ENCODE peak calls at places on chromosomes 5 and 9, in seven cellular contexts. O is heart left ventricle, F is AG10803, Y is psoas muscle, X is fibroblast of pulmonary artery, G is mesenchymal stem cell, D is MM.1S. R is an unnamed sample.

GRCh38 chr5:151186538-151186937 is 29.0 kb upstream of the ANXA6 start:
- DNase-seq in O (no peak), F (no peak), Y (no peak), X (no peak), G (no peak), D (no peak), R (no peak)

GRCh38 chr9:126723807-126724172 is 81.0 kb upstream of the ZBTB43 start:
- DNase-seq in O (no peak), F (no peak), Y (no peak), X (no peak), G (peak), D (no peak), R (no peak)

GRCh38 chr9:74379718-74380117 is 117.4 kb upstream of the RORB start:
- DNase-seq in O (no peak), F (no peak), Y (no peak), X (no peak), G (no peak), D (peak), R (no peak)

GRCh38 chr9:135607401-135608293 is 31.7 kb downstream of the GLT6D1 start:
- DNase-seq in O (peak), F (no peak), Y (no peak), X (no peak), G (no peak), D (no peak), R (no peak)

GRCh38 chr5:133967715-133968056 is 739 bp downstream of the C5orf15 start:
- DNase-seq in O (no peak), F (peak), Y (no peak), X (peak), G (peak), D (no peak), R (no peak)

GRCh38 chr5:79971156-79971555 is 19.9 kb downstream of the MTX3 start:
- DNase-seq in O (no peak), F (peak), Y (no peak), X (peak), G (no peak), D (no peak), R (no peak)

GRCh38 chr5:7779663-7780030 is 71.3 kb downstream of the CFAP90 start:
- DNase-seq in O (no peak), F (no peak), Y (no peak), X (no peak), G (no peak), D (no peak), R (no peak)

GRCh38 chr5:161544350-161544765 is 2.2 kb downstream of the GABRB2 start:
- DNase-seq in O (no peak), F (peak), Y (no peak), X (peak), G (peak), D (peak), R (no peak)

GRCh38 chr9:91192379-91192775 is 169.3 kb downstream of the AUH start:
- DNase-seq in O (no peak), F (no peak), Y (peak), X (no peak), G (peak), D (peak), R (no peak)

GRCh38 chr9:90025816-90026215 is 421.0 kb downstream of the GADD45G start:
- DNase-seq in O (no peak), F (peak), Y (no peak), X (no peak), G (peak), D (no peak), R (no peak)

GRCh38 chr5:141657937-141658545 is 6.8 kb upstream of the FCHSD1 start:
- DNase-seq in O (no peak), F (peak), Y (peak), X (peak), G (peak), D (no peak), R (no peak)

GRCh38 chr9:133534346-133535284 is at the start of gene ADAMTSL2:
- DNase-seq in O (peak), F (peak), Y (peak), X (peak), G (peak), D (no peak), R (peak)

DNA sequence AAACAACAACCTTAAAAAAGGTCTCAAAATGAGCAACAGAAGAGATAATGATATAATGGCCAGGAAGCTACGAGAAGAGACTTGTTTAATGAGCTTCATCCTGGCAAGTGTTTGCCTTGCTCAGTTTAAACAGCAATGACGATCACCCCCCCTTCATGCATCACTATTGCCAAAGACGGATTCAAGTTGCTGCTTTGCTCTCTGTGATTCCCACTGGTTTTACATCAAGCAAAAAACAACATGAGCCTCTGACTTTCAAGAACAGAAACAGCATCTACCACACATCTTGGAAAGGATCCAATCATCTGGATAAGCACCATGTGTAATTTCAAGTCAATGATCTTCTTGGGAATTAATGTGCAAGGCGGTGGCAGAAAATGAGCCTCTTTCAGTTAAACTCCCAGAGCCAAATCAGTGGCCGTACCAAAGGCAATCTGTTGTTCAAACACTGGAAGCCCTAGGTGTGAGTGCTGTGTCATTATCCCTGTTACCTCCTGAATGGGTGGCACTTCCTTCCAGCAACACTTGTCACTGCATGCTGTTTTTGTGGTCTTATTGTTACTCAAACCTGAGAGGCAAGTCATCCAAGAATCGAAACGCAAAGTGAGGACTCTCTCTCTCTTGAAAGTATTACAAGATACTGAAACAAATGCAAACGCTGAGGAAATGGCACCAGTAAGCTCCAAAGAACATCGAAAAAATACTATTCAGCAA is 72.9 kb downstream of the MED27 start:
- DNase-seq in O (no peak), F (peak), Y (no peak), X (peak), G (peak), D (peak), R (no peak)
- H3K4me3 ChIP-seq in O (no peak), F (no peak), Y (no peak), X (no peak), G (peak), D (no peak), R (no peak)

GRCh38 chr5:140324041-140324833 is 21.3 kb upstream of the PFDN1 start:
- DNase-seq in O (no peak), F (no peak), Y (no peak), X (no peak), G (peak), D (no peak), R (no peak)
- H3K4me3 ChIP-seq in O (no peak), F (no peak), Y (no peak), X (no peak), G (no peak), D (no peak), R (no peak)

GRCh38 chr5:149419532-149420485 is 40.7 kb upstream of the IL17B start:
- DNase-seq in O (peak), F (no peak), Y (peak), X (no peak), G (peak), D (no peak), R (peak)
- H3K4me3 ChIP-seq in O (no peak), F (peak), Y (no peak), X (no peak), G (no peak), D (no peak), R (no peak)

GRCh38 chr9:121201738-121202533 is at the start of gene RAB14:
- DNase-seq in O (peak), F (peak), Y (peak), X (peak), G (peak), D (peak), R (peak)
- H3K4me3 ChIP-seq in O (peak), F (peak), Y (peak), X (peak), G (peak), D (peak), R (peak)

GRCh38 chr5:74587300-74587699 is 53.2 kb downstream of the ENC1 start:
- DNase-seq in O (no peak), F (no peak), Y (no peak), X (no peak), G (no peak), D (no peak), R (no peak)
- H3K4me3 ChIP-seq in O (no peak), F (no peak), Y (no peak), X (no peak), G (no peak), D (no peak), R (no peak)

GRCh38 chr5:75654693-75655315 is 43.6 kb downstream of the ANKDD1B start:
- DNase-seq in O (no peak), F (no peak), Y (no peak), X (no peak), G (no peak), D (no peak), R (peak)

GRCh38 chr5:75651575-75651974 is 40.3 kb downstream of the ANKDD1B start:
- DNase-seq in O (no peak), F (no peak), Y (no peak), X (no peak), G (no peak), D (no peak), R (no peak)

GRCh38 chr5:75659791-75660453 is 48.7 kb downstream of the ANKDD1B start:
- DNase-seq in O (no peak), F (no peak), Y (no peak), X (no peak), G (no peak), D (no peak), R (no peak)

GRCh38 chr5:75660678-75661465 is 49.6 kb downstream of the ANKDD1B start:
- DNase-seq in O (no peak), F (no peak), Y (no peak), X (no peak), G (no peak), D (no peak), R (no peak)

DNA sequence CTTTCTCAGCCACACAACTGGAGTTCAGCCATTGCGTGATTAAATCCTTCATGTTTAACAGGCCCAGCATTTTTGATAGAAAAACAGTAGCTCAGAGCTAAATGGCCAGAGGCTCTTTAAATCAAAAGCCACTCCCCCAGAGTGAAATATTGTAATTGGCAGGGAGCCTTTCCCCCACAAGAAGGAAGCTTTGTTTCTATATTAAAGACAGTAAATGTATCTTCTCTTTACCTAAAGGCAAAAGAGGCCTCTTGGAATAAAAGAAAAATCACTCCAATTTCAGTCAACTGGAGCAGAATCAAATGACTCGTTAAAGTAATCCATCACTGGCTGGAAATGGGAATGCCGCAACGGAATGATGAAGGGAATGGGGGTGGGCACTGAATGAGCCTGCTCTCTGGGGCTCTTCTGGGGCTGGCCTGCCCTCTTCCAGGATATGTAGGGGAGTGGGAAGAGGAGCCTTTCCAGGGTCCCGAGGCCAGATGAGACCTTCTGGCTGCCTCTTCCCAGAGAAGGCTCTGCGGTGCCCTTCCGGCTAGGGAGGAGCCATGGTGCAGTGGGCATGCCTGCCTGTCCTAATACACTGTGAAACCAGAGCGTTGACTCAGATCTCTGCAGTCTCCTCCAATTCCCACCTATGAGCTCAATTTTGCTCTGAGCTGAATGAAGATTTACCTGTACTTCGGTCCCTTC is 45.2 kb downstream of the ANKDD1B start:
- DNase-seq in O (no peak), F (peak), Y (no peak), X (peak), G (no peak), D (no peak), R (no peak)
- H3K4me3 ChIP-seq in O (peak), F (peak), Y (peak), X (peak), G (peak), D (no peak), R (peak)

GRCh38 chr5:37840036-37840909 is at the start of gene GDNF:
- DNase-seq in O (peak), F (peak), Y (peak), X (peak), G (peak), D (peak), R (no peak)
- H3K4me3 ChIP-seq in O (peak), F (peak), Y (peak), X (peak), G (peak), D (peak), R (peak)

GRCh38 chr5:71681282-71681681 is 37.8 kb upstream of the CARTPT start:
- DNase-seq in O (no peak), F (no peak), Y (no peak), X (peak), G (no peak), D (no peak), R (no peak)
- H3K4me3 ChIP-seq in O (no peak), F (no peak), Y (no peak), X (no peak), G (no peak), D (no peak), R (no peak)

R was measured in heart right ventricle.